ENCODE peak calls at places on chromosome 5, in ten cellular contexts. S, O, P, A, X, W, H, Q, B and T are unnamed samples. For H3K4me1, the result is how much of the 10 kb centered on the place peaks cover.

GRCh38 chr5:93599427-93600146 is 16.6 kb downstream of the NR2F1 start:
- DNase-seq in S (no peak), O (no peak), P (no peak), A (no peak), X (no peak), W (no peak), H (no peak), Q (no peak), B (no peak), T (no peak)

GRCh38 chr5:78507531-78507930 is 141.0 kb downstream of the LHFPL2 start:
- DNase-seq in S (no peak), O (no peak), P (no peak), A (no peak), X (no peak), W (no peak), H (no peak), Q (no peak), B (no peak), T (no peak)

GRCh38 chr5:110507972-110508371 is 218.5 kb downstream of the TMEM232 start:
- DNase-seq in S (no peak), O (no peak), P (no peak), A (no peak), X (no peak), W (no peak), H (no peak), Q (no peak), B (no peak), T (no peak)

GRCh38 chr5:54229041-54229780 is 81.2 kb downstream of the ARL15 start:
- DNase-seq in S (peak), O (peak), P (peak), A (peak), X (peak), W (peak), H (peak), Q (peak), B (peak), T (peak)

GRCh38 chr5:60382761-60383160 is 317.2 kb downstream of the DEPDC1B start:
- DNase-seq in S (no peak), O (no peak), P (no peak), A (peak), X (no peak), W (no peak), H (no peak), Q (no peak), B (peak), T (peak)

GRCh38 chr5:171415115-171415730 is 4.2 kb upstream of the FGF18 start:
- DNase-seq in S (no peak), O (no peak), P (no peak), A (no peak), X (no peak), W (no peak), H (no peak), Q (no peak), B (no peak), T (no peak)

GRCh38 chr5:148972958-148973357 is 89.9 kb downstream of the SH3TC2 start:
- DNase-seq in S (no peak), O (peak), P (no peak), A (peak), X (peak), W (no peak), H (no peak), Q (peak), B (no peak), T (peak)

GRCh38 chr5:3020426-3020825 is 268.9 kb upstream of the IRX2 start:
- DNase-seq in S (no peak), O (no peak), P (no peak), A (no peak), X (no peak), W (no peak), H (no peak), Q (no peak), B (no peak), T (peak)

GRCh38 chr5:118314936-118315335 is 673.4 kb downstream of the DTWD2 start:
- DNase-seq in S (no peak), O (no peak), P (no peak), A (no peak), X (no peak), W (no peak), H (no peak), Q (no peak), B (no peak), T (no peak)

GRCh38 chr5:59746261-59746765 is 147.2 kb downstream of the PDE4D start:
- DNase-seq in S (no peak), O (no peak), P (no peak), A (peak), X (no peak), W (no peak), H (no peak), Q (no peak), B (no peak), T (no peak)

GRCh38 chr5:17132444-17133083 is 84.9 kb upstream of the BASP1 start:
- DNase-seq in S (no peak), O (no peak), P (no peak), A (peak), X (no peak), W (no peak), H (peak), Q (no peak), B (no peak), T (no peak)

GRCh38 chr5:178213003-178213449 is 8.7 kb downstream of the HNRNPAB start:
- DNase-seq in S (peak), O (no peak), P (peak), A (no peak), X (no peak), W (no peak), H (no peak), Q (no peak), B (no peak), T (no peak)
- TF ChIP-seq POLR2A in S (no peak), O (no peak), P (no peak), A (no peak), X (no peak), W (no peak), H (peak), Q (no peak), B (no peak), T (no peak)

GRCh38 chr5:116361979-116362577 is 212.5 kb downstream of the SEMA6A start:
- DNase-seq in S (no peak), O (no peak), P (no peak), A (no peak), X (no peak), W (no peak), H (no peak), Q (no peak), B (no peak), T (no peak)

GRCh38 chr5:116361171-116361967 is 213.3 kb downstream of the SEMA6A start:
- DNase-seq in S (peak), O (peak), P (no peak), A (no peak), X (no peak), W (peak), H (no peak), Q (peak), B (peak), T (peak)

GRCh38 chr5:116359575-116359974 is 215.0 kb downstream of the SEMA6A start:
- DNase-seq in S (no peak), O (no peak), P (no peak), A (no peak), X (no peak), W (no peak), H (no peak), Q (no peak), B (no peak), T (no peak)

GRCh38 chr5:116358911-116359418 is 215.7 kb downstream of the SEMA6A start:
- DNase-seq in S (no peak), O (no peak), P (no peak), A (no peak), X (no peak), W (no peak), H (no peak), Q (no peak), B (no peak), T (no peak)

DNA sequence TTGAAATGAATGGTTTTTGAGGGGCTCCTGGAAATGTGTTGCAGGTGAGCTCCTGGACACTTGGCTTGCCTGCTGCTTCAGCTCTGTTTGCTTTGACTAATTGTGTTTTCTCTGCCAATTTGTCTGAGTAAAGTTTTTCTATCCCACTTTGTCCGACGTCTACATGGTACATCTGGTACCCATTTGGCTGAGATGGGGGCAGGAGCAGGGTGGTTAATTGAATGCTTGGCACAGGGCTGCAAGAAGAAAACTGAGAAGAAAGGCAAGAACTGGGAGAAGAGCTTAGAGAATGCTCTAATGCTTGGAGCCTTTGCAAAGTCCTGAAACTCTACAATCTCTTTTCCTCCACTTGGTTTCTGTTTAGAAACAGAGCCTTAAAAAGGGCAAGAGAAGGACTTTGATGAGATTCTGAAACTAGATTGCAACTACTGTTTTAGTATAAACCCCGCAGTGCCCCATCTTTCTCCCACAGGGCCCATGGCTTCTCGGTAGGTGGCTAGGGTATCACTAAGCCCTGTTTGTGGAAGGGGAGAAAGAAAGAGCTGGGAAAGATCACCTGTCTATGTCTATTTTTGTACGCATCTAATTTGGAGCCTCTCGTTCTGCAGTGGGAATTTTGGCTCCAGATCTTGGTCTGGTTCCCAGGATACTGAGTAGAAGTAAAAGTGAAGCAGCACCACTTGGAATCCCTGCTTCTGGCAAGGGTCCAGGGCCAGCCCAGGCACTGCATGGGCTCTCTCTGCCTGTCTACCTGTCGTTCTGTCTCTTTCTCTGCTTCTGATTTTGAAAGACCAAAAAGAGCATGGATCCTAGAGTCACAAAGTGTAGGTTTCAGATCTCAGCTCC is 214.4 kb downstream of the SEMA6A start:
- DNase-seq in S (no peak), O (peak), P (no peak), A (no peak), X (peak), W (peak), H (no peak), Q (no peak), B (no peak), T (peak)
- H3K4me3 ChIP-seq in S (no peak), O (no peak), P (no peak), A (no peak), X (no peak), W (no peak), H (no peak), Q (no peak), B (no peak), T (no peak)

GRCh38 chr5:74954919-74955318 is 88.7 kb upstream of the FAM169A start:
- DNase-seq in S (no peak), O (no peak), P (no peak), A (no peak), X (no peak), W (no peak), H (no peak), Q (no peak), B (no peak), T (no peak)

GRCh38 chr5:74956278-74956677 is 90.1 kb upstream of the FAM169A start:
- DNase-seq in S (no peak), O (no peak), P (no peak), A (no peak), X (no peak), W (no peak), H (no peak), Q (no peak), B (no peak), T (no peak)

GRCh38 chr5:74953961-74954720 is 88.0 kb upstream of the FAM169A start:
- DNase-seq in S (no peak), O (no peak), P (no peak), A (no peak), X (no peak), W (no peak), H (no peak), Q (no peak), B (no peak), T (no peak)

GRCh38 chr5:74957029-74957781 is 91.0 kb upstream of the FAM169A start:
- DNase-seq in S (no peak), O (no peak), P (no peak), A (no peak), X (no peak), W (no peak), H (no peak), Q (no peak), B (no peak), T (no peak)

GRCh38 chr5:74957906-74958305 is 91.7 kb upstream of the FAM169A start:
- DNase-seq in S (no peak), O (no peak), P (no peak), A (no peak), X (no peak), W (no peak), H (no peak), Q (no peak), B (no peak), T (no peak)
- H3K4me1 ChIP-seq in S (under half), O (under half), P (under half), A (under half), X (under half), W (under half), H (under half), Q (under half), B (half or more), T (under half)

GRCh38 chr5:140004174-140004573 is 38.9 kb downstream of the NRG2 start:
- DNase-seq in S (no peak), O (no peak), P (no peak), A (no peak), X (no peak), W (no peak), H (no peak), Q (no peak), B (no peak), T (no peak)

GRCh38 chr5:140005145-140005591 is 37.9 kb downstream of the NRG2 start:
- DNase-seq in S (no peak), O (no peak), P (no peak), A (no peak), X (no peak), W (no peak), H (no peak), Q (no peak), B (no peak), T (no peak)

GRCh38 chr5:140000332-140000731 is 42.8 kb downstream of the NRG2 start:
- DNase-seq in S (no peak), O (peak), P (no peak), A (no peak), X (no peak), W (no peak), H (no peak), Q (no peak), B (peak), T (no peak)

GRCh38 chr5:140007311-140007710 is 35.8 kb downstream of the NRG2 start:
- DNase-seq in S (no peak), O (no peak), P (no peak), A (no peak), X (no peak), W (no peak), H (no peak), Q (no peak), B (no peak), T (no peak)

DNA sequence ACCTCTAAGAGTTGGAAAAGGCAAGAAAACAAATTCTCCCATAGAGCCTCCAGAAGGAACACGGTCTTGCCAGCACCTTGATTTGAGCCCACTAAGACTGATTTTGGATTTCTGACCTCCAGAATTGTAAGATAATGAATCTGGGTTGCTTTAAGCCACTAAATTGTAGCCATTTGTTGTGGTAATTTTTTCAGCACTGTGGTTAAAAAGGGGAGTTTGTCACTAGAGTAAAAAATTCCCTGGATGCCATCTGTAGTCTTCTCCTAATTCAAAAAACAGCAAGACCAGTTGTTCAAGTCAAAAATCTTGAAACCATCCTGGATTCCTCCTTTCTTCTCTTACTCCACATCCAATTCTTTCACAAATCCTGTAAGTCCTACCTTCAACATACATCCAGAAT is 39.6 kb downstream of the NRG2 start:
- DNase-seq in S (no peak), O (no peak), P (no peak), A (no peak), X (no peak), W (no peak), H (no peak), Q (no peak), B (no peak), T (no peak)
- TF ChIP-seq POLR2A in S (no peak), O (no peak), P (no peak), A (no peak), X (no peak), W (no peak), H (no peak), Q (no peak), B (no peak), T (no peak)

GRCh38 chr5:137876101-137876500 is 8.4 kb downstream of the MYOT start:
- DNase-seq in S (no peak), O (no peak), P (no peak), A (no peak), X (no peak), W (no peak), H (no peak), Q (no peak), B (no peak), T (no peak)

DNA sequence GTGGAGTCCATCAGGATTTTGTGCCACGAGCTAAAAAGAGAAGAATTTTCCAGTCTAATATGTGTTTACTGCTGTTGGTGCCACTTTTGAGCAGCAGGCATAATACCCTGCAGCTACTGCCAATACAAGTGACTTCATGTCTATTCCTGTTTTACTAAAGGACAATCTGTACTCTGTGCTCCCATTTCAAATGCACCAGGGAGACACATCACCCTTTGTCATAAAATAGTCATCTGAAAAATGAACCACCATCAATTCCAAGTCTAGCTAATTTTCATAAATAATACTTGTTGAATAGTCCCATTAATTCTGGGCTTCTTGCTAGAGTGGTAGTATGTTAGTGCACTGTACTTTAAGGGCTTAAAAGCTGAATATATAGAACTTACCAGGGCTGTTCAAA is 8.9 kb upstream of the PKD2L2 start:
- DNase-seq in S (no peak), O (no peak), P (no peak), A (no peak), X (no peak), W (no peak), H (no peak), Q (no peak), B (no peak), T (no peak)
- H3K4me3 ChIP-seq in S (no peak), O (peak), P (no peak), A (no peak), X (no peak), W (no peak), H (no peak), Q (no peak), B (no peak), T (no peak)